ENCODE peak calls at places on chromosomes 3 and 15, in six cellular contexts. G is neural progenitor cell, I is progenitor cell of endocrine pancreas, T is endothelial cell, H is type B pancreatic cell, W is ascending aorta. V is an unnamed sample.

GRCh38 chr3:117054551-117054950 is 345.0 kb downstream of the TUSC7 start:
- DNase-seq in G (peak), I (no peak), T (no peak), H (no peak), W (no peak), V (no peak)

GRCh38 chr15:66462630-66463029 is 34.9 kb downstream of the SNAPC5 start:
- DNase-seq in G (no peak), I (no peak), T (no peak), H (no peak), W (no peak), V (no peak)

GRCh38 chr3:20185364-20185732 is 658 bp downstream of the SGO1 start:
- DNase-seq in G (peak), I (no peak), T (peak), H (no peak), W (no peak), V (peak)

GRCh38 chr3:145490088-145491055 is 670.6 kb downstream of the PLOD2 start:
- DNase-seq in G (no peak), I (no peak), T (no peak), H (no peak), W (no peak), V (no peak)

GRCh38 chr3:50169232-50169631 is 14.1 kb downstream of the SEMA3F start:
- DNase-seq in G (no peak), I (no peak), T (no peak), H (no peak), W (no peak), V (no peak)

GRCh38 chr15:57133127-57133968 is 214.9 kb downstream of the TCF12 start:
- DNase-seq in G (peak), I (peak), T (no peak), H (peak), W (no peak), V (no peak)

GRCh38 chr3:72888546-72889309 is 882 bp downstream of the GXYLT2 start:
- DNase-seq in G (peak), I (no peak), T (peak), H (no peak), W (no peak), V (no peak)

GRCh38 chr3:171951597-171951996 is 87.8 kb upstream of the FNDC3B start:
- DNase-seq in G (no peak), I (no peak), T (no peak), H (no peak), W (no peak), V (no peak)

GRCh38 chr3:177624523-177625495 is 427.5 kb upstream of the TBL1XR1 start:
- DNase-seq in G (no peak), I (no peak), T (no peak), H (no peak), W (no peak), V (no peak)

GRCh38 chr3:194486540-194487288 is at the start of gene ATP13A3:
- DNase-seq in G (peak), I (peak), T (peak), H (peak), W (peak), V (peak)

GRCh38 chr3:145911016-145911415 is 250.0 kb downstream of the PLOD2 start:
- DNase-seq in G (no peak), I (no peak), T (no peak), H (no peak), W (no peak), V (no peak)

GRCh38 chr15:77066961-77067690 is 3.8 kb downstream of the TSPAN3 start:
- DNase-seq in G (no peak), I (no peak), T (no peak), H (no peak), W (no peak), V (peak)

GRCh38 chr3:10746684-10747083 is 69.3 kb upstream of the SLC6A11 start:
- DNase-seq in G (no peak), I (no peak), T (no peak), H (no peak), W (no peak), V (no peak)

GRCh38 chr3:104939196-104939595 is 427.5 kb upstream of the ALCAM start:
- DNase-seq in G (no peak), I (no peak), T (no peak), H (no peak), W (no peak), V (no peak)

GRCh38 chr3:194930439-194931204 is 244.9 kb downstream of the FAM43A start:
- DNase-seq in G (no peak), I (no peak), T (peak), H (no peak), W (no peak), V (no peak)

GRCh38 chr3:62500556-62501294 is 127.4 kb upstream of the FEZF2 start:
- DNase-seq in G (peak), I (no peak), T (no peak), H (no peak), W (no peak), V (no peak)

DNA sequence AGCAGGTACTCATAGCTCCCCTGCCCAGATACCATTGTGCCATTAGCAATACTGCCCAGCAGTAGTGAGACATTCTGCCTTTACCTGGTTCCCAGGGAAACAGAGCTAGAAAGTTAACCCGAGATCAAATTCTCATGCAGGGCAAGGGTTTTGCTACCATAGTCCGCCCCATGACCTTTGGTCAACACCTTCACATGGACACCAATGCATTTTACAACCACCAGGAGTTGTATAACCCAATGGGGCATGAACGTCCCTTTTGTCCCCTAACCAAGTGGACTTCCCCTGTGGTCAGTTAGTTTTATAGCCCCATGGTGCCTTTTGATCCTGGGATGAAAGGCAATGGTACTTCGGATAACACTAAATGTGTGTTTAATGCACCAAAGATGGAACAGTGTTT is 151.7 kb upstream of the IQSEC1 start:
- DNase-seq in G (no peak), I (no peak), T (no peak), H (no peak), W (no peak), V (no peak)
- TF ChIP-seq CTCF in G (no peak), I (no peak), T (no peak), H (no peak), W (no peak), V (no peak)

DNA sequence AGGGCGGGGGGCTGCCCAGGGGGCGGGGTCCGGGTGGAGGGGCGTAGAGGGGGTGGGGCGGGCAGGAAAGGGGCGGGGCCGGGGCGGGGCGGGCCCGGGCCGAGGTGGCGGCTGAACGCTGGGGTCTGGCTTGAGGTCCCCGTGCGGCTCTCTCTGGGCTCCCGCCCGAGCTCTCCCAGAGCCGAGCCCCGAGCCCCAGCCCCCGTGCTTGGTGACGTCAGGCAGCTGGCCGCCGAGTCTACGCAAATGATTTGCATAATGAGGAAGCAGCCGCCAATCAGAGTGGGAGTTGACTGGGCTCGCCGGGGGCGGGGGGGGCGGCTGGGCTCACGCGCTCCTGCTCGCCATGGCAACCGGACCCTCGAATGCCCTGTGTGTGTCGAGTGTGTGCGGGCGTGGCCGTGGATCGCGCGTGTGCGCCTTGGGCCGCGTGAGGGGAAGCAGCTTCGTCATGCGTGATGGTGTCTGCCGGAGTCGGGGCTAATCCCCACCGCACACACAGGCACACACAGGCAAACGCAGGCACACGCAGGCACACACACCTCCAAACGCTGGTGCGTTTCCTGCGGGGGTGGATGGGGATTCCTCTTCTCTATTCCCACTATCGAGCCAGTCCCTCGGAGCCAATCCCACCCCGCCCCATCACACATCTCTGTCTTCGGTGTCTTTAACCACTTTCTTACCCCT is at the start of gene CELF6:
- DNase-seq in G (peak), I (peak), T (peak), H (peak), W (peak), V (peak)
- TF ChIP-seq CTCF in G (no peak), I (no peak), T (no peak), H (no peak), W (no peak), V (no peak)

GRCh38 chr3:155637567-155637966 is 107.3 kb downstream of the PLCH1 start:
- DNase-seq in G (no peak), I (no peak), T (no peak), H (no peak), W (no peak), V (no peak)

GRCh38 chr3:155643581-155644165 is 101.2 kb downstream of the PLCH1 start:
- DNase-seq in G (no peak), I (no peak), T (no peak), H (no peak), W (no peak), V (no peak)

GRCh38 chr3:155634121-155634719 is 110.7 kb downstream of the PLCH1 start:
- DNase-seq in G (no peak), I (no peak), T (no peak), H (no peak), W (no peak), V (no peak)

GRCh38 chr3:155639462-155640055 is 105.3 kb downstream of the PLCH1 start:
- DNase-seq in G (no peak), I (no peak), T (no peak), H (no peak), W (no peak), V (no peak)

DNA sequence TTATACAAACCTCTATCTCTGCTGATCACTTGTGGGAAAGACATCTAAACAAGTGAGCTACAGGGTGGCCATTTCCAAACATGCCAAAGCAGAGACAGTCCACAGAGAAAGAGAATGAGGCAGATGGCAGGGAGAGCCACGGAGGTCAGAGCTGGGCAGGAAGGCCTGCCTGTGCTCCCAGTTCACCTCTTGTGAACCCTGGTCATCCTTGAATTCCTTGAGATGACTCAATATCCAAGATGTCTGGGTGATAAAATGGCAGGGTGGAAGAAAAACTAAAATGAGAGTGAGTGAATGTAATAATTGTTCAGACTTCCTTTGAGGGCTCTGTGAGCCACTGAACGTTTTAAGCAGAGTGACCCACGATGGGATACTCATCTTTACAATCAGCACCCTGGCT is 104.8 kb downstream of the PLCH1 start:
- DNase-seq in G (no peak), I (no peak), T (no peak), H (no peak), W (no peak), V (no peak)
- TF ChIP-seq CTCF in G (no peak), I (no peak), T (no peak), H (no peak), W (no peak), V (no peak)

GRCh38 chr15:45091161-45091560 is 22.8 kb downstream of the DUOX2 start:
- DNase-seq in G (no peak), I (no peak), T (no peak), H (no peak), W (no peak), V (no peak)

GRCh38 chr15:45089712-45090373 is 24.1 kb downstream of the DUOX2 start:
- DNase-seq in G (no peak), I (no peak), T (no peak), H (no peak), W (no peak), V (no peak)

GRCh38 chr15:45088801-45089711 is 24.9 kb downstream of the DUOX2 start:
- DNase-seq in G (no peak), I (no peak), T (no peak), H (no peak), W (no peak), V (no peak)

GRCh38 chr15:45084163-45084562 is 29.8 kb downstream of the DUOX2 start:
- DNase-seq in G (no peak), I (no peak), T (no peak), H (no peak), W (no peak), V (no peak)

DNA sequence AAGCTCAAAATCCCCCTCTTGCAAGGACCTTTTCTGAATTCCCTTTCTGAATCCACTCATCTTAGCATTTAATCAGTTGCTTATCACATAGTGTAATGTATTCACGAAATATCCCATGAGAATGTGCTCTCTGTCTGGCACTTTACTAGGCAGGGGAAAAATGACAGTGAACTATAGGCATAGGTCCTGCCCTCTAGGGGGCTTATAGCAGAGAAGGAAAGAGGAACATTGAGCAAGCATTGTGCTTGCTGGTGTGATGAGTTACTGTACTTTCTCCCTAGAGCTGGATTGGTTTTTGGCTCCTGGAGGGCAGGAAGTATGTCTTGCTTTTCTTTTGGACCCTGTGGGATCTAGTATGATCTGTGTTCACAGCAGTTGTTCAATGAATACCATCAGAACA is 26.5 kb downstream of the DUOX2 start:
- DNase-seq in G (no peak), I (no peak), T (no peak), H (no peak), W (no peak), V (no peak)
- TF ChIP-seq CTCF in G (peak), I (no peak), T (no peak), H (no peak), W (no peak), V (no peak)

DNA sequence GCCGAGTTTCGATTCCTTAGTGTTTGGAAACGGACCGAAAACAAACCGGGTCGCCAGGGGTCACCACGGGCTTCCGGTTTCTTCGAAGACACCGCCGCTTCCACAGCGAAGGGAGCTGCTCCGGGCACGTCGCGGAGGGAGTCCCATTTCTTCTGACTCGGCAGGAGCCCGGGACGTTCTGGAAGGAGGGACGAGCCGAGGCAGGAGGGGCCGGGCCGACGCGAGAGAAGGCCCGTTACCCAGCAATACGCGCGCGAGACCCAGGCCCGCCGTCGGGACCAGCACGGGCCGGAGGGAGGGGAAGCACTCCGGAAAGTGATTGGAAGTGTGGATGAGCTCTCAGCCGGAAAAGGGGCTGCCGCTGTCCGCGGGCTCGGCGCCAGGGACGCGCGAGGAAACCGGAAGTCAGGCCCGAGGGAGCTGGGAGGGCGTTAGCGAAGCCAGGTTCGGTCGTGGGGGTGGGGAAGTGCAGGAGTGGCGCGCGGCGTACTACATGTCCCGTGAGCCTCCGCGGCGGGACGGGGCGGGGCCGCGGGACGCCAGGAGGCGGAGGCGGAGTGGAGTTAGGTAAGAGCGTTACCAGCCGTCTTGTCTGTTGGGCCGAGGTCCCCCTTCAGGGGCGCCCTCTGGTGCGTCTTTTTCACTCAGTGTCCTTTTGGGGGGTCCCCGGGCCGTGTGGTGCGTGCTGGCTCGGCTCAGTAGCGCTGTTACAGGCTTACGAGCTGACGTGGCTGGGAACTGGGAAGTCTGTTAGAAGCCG is at the start of the genes AZI2 and ZCWPW2:
- DNase-seq in G (peak), I (peak), T (peak), H (peak), W (peak), V (peak)
- TF ChIP-seq CTCF in G (peak), I (peak), T (no peak), H (peak), W (no peak), V (no peak)

GRCh38 chr3:120174811-120175210 is 80.6 kb upstream of the GSK3B start:
- DNase-seq in G (no peak), I (no peak), T (no peak), H (no peak), W (no peak), V (no peak)

GRCh38 chr3:120173056-120173675 is 78.9 kb upstream of the GSK3B start:
- DNase-seq in G (no peak), I (no peak), T (no peak), H (no peak), W (no peak), V (no peak)

GRCh38 chr3:120180731-120181412 is 86.6 kb upstream of the GSK3B start:
- DNase-seq in G (no peak), I (no peak), T (no peak), H (no peak), W (no peak), V (no peak)

GRCh38 chr3:120177907-120178306 is 83.7 kb upstream of the GSK3B start:
- DNase-seq in G (no peak), I (no peak), T (no peak), H (no peak), W (no peak), V (no peak)

GRCh38 chr3:120177151-120177550 is 82.9 kb upstream of the GSK3B start:
- DNase-seq in G (no peak), I (no peak), T (peak), H (peak), W (no peak), V (peak)
- TF ChIP-seq CTCF in G (no peak), I (no peak), T (no peak), H (no peak), W (no peak), V (no peak)

GRCh38 chr3:196287066-196287404 is 491 bp downstream of the PCYT1A start:
- DNase-seq in G (no peak), I (no peak), T (no peak), H (no peak), W (no peak), V (no peak)

GRCh38 chr3:196288141-196288460 is 575 bp upstream of the PCYT1A start:
- DNase-seq in G (no peak), I (no peak), T (no peak), H (no peak), W (no peak), V (no peak)

GRCh38 chr3:196292281-196292923 is 4.9 kb upstream of the PCYT1A start:
- DNase-seq in G (no peak), I (no peak), T (no peak), H (no peak), W (no peak), V (no peak)

GRCh38 chr3:196284396-196284795 is 3.1 kb downstream of the PCYT1A start:
- DNase-seq in G (no peak), I (no peak), T (no peak), H (no peak), W (no peak), V (no peak)

GRCh38 chr3:196287405-196288140 is at the start of gene PCYT1A:
- DNase-seq in G (peak), I (peak), T (peak), H (peak), W (peak), V (peak)
- TF ChIP-seq CTCF in G (no peak), I (no peak), T (no peak), H (no peak), W (no peak), V (no peak)

DNA sequence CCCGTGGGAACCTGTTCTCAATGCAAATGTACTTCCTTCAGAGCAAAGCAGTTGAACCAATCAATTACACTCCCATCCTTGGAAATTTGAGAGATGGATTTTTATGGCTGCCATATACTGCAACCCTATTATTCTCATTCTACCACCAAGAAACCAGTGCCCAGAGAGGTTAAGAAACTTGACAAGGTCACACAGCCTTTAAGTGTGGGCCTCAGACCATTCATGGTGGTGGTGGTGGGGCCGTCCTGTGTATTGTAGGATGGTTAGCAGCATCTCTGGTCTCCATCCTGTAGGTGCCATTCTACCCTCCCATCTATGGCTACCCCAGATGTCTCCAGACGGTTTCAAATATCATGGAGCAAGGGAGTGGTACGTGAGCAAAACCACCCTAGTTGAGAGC is 23.4 kb upstream of the RBSN start:
- DNase-seq in G (no peak), I (no peak), T (no peak), H (no peak), W (no peak), V (no peak)
- TF ChIP-seq CTCF in G (no peak), I (no peak), T (no peak), H (no peak), W (no peak), V (no peak)